ENCODE peak calls at places on chromosomes 11 and 22, in five cellular contexts. L is GM12865, R is cardiac muscle cell, G is mucosa of descending colon, V is fibroblast of the aortic adventitia. D is an unnamed sample.

GRCh38 chr11:119566299-119566698 is 143.3 kb upstream of the THY1 start:
- DNase-seq in L (no peak), R (no peak), G (no peak), V (no peak), D (no peak)

GRCh38 chr11:32400196-32400595 is 35.1 kb downstream of the WT1 start:
- DNase-seq in L (no peak), R (no peak), G (no peak), V (peak), D (peak)

GRCh38 chr22:49362393-49362792 is 465.3 kb downstream of the BRD1 start:
- DNase-seq in L (no peak), R (no peak), G (no peak), V (no peak), D (no peak)

GRCh38 chr11:818396-819128 is at the start of gene PNPLA2:
- DNase-seq in L (no peak), R (no peak), G (peak), V (peak), D (peak)

GRCh38 chr22:49433717-49434611 is 393.7 kb downstream of the BRD1 start:
- DNase-seq in L (no peak), R (no peak), G (no peak), V (no peak), D (no peak)

GRCh38 chr11:84963240-84963639 is 663.9 kb downstream of the DLG2 start:
- DNase-seq in L (no peak), R (no peak), G (no peak), V (no peak), D (no peak)

GRCh38 chr11:2790581-2790925 is 90.8 kb upstream of the KCNQ1OT1 start:
- DNase-seq in L (no peak), R (no peak), G (peak), V (no peak), D (no peak)

GRCh38 chr22:38455063-38455529 is at the start of gene KCNJ4:
- DNase-seq in L (no peak), R (no peak), G (no peak), V (no peak), D (no peak)

GRCh38 chr11:15769203-15769602 is 587.1 kb downstream of the SOX6 start:
- DNase-seq in L (no peak), R (no peak), G (peak), V (no peak), D (no peak)

GRCh38 chr11:127136438-127136837 is 135.9 kb upstream of the KIRREL3 start:
- DNase-seq in L (no peak), R (no peak), G (no peak), V (no peak), D (no peak)

DNA sequence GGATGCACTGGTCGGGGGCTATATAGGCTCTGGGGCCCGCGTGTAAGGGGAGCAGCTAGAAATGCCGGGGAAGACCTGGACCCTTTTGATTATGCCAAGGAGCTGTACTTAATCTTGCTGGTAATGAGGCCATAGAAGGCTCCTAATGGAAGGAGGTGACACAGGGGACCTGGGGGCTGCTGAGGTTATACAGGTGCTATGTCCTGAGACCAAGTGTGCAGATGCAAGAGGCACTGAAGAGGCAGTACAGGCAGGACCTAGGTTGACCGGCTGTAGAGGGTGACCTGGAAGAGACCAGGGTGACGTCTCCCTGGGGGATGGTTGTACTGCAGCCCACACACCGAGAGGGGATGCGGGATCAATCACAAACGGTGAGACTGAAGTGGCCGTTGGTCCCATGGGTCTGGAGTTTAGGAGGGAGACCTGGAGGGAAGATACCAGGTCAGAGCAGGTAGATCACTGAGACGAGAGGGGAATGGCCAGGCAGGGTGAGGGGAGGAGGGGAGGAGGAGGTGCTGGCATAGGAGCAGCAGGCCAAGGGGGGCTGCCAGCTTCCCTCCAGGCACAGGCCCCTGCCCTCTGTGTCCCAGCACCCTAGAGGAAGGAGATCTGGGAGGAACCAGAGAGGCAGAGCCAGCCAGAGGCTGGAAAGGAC is 6.9 kb downstream of the MAPK8IP2 start:
- DNase-seq in L (no peak), R (no peak), G (no peak), V (no peak), D (no peak)
- TF ChIP-seq CTCF in L (no peak), R (no peak), G (no peak), V (no peak), D (no peak)

DNA sequence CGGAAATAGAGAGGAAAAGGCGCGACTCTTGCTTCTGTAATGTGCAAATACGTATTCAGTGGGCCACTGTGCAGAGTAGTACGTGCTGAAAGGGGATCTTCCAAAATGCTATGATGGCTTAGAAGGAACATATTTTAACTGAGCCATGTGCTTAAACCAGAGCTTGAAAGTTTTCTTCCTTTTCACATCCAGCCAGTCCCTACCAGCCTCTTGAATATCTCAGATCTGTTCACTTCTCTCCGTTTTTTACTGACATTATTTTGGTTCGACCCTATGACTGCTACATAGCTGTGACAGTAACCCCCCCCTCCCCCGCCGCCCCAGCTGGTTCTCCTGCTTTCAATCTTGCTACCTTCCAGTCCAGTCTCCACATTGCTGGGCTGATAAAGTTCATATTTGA is 550 bp downstream of the DDIAS start:
- DNase-seq in L (no peak), R (no peak), G (no peak), V (no peak), D (no peak)
- H3K4me3 ChIP-seq in L (peak), R (peak), G (no peak), V (peak), D (peak)

GRCh38 chr22:21098099-21098671 is 52.4 kb downstream of the LRRC74B start:
- DNase-seq in L (peak), R (no peak), G (no peak), V (no peak), D (no peak)
- TF ChIP-seq CTCF in L (peak), R (no peak), G (no peak), V (no peak), D (no peak)

GRCh38 chr11:111183706-111184105 is 61.8 kb upstream of the POU2AF2 start:
- DNase-seq in L (no peak), R (no peak), G (no peak), V (peak), D (no peak)

GRCh38 chr11:111185259-111185658 is 60.3 kb upstream of the POU2AF2 start:
- DNase-seq in L (no peak), R (no peak), G (no peak), V (peak), D (peak)

GRCh38 chr11:111189466-111189865 is 56.1 kb upstream of the POU2AF2 start:
- DNase-seq in L (no peak), R (no peak), G (no peak), V (peak), D (no peak)

DNA sequence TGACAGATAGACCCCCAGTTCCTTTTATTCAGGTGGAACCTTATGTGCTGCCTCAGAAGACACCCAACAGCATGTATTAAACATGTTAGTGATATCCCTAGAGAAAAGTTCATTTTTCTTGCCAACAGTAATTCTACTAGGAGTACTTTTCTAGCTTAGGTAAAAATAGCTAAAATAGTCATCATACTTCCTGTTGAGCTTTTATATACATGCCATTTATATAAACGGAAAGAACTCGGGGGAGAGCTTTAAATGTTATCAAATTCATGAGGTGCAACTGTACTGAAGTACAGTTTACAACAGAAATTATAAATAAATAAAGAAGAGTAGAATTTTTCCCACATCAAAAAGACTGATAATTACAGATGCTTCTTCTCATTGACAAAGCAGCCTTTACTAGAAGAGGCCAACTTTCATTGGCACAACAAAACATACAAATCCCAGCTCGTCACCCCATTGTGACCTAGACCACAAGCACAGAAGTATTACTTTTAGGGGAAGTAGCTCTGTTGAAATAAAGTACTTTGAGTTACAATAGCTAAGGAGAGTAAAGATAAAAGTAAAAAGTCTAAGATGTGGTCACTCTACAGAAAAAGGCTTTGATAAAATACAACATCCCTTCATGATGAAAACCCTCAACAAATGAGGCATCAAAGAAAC is 59.1 kb upstream of the POU2AF2 start:
- DNase-seq in L (no peak), R (no peak), G (no peak), V (no peak), D (no peak)
- H3K4me3 ChIP-seq in L (no peak), R (no peak), G (no peak), V (no peak), D (no peak)

GRCh38 chr22:47210112-47210657 is 447.7 kb downstream of the TBC1D22A start:
- DNase-seq in L (no peak), R (no peak), G (no peak), V (no peak), D (no peak)

GRCh38 chr22:47209547-47210023 is 447.1 kb downstream of the TBC1D22A start:
- DNase-seq in L (no peak), R (no peak), G (no peak), V (no peak), D (no peak)

GRCh38 chr22:47215851-47216250 is 453.4 kb downstream of the TBC1D22A start:
- DNase-seq in L (no peak), R (no peak), G (no peak), V (no peak), D (no peak)

GRCh38 chr22:47210686-47211085 is 448.2 kb downstream of the TBC1D22A start:
- DNase-seq in L (no peak), R (no peak), G (no peak), V (no peak), D (no peak)

GRCh38 chr22:47213571-47214230 is 451.3 kb downstream of the TBC1D22A start:
- DNase-seq in L (peak), R (no peak), G (peak), V (peak), D (peak)
- TF ChIP-seq CTCF in L (peak), R (peak), G (peak), V (peak), D (peak)

D was measured in fibroblast of villous mesenchyme.